ENCODE peak calls at places on chromosomes 2 and 18, in six cellular contexts. B, F, K, Q, A and I are unnamed samples.
A peak's percentile ranks its signal among the peaks of the same experiment; 100 is the strongest.

GRCh38 chr2:171410624-171411023 is 23.2 kb downstream of the METTL8 start:
- DNase-seq in A (peak; percentile 21), Q (no peak), B (no peak), F (no peak), K (no peak), I (no peak)

GRCh38 chr18:23934252-23934651 is 80.3 kb upstream of the TTC39C start:
- DNase-seq in A (no peak), K (no peak), Q (no peak), B (no peak), F (no peak), I (no peak)

GRCh38 chr2:205776139-205776538 is 93.8 kb downstream of the NRP2 start:
- DNase-seq in Q (no peak), F (peak; percentile 45), A (peak; percentile 34), K (peak; percentile 67), B (peak; percentile 96), I (peak; percentile 85)

GRCh38 chr2:197873293-197873701 is 68.9 kb downstream of the PLCL1 start:
- DNase-seq in A (peak; percentile 64), F (no peak), B (no peak), K (no peak), Q (no peak), I (no peak)

GRCh38 chr2:143171817-143172216 is 42.6 kb downstream of the ARHGAP15 start:
- DNase-seq in F (no peak), B (no peak), Q (no peak), A (peak; percentile 33), K (no peak), I (no peak)

GRCh38 chr2:46963961-46964673 is 48.5 kb upstream of the MCFD2 start:
- DNase-seq in B (no peak), K (no peak), Q (no peak), A (peak; percentile 57), F (no peak), I (no peak)

GRCh38 chr2:144143294-144144092 is 376.4 kb downstream of the ZEB2 start:
- DNase-seq in Q (no peak), A (no peak), F (no peak), B (no peak), K (no peak), I (no peak)

GRCh38 chr2:50772607-50773006 is 259.3 kb downstream of the NRXN1 start:
- DNase-seq in Q (no peak), B (no peak), F (no peak), K (no peak), A (no peak), I (no peak)

GRCh38 chr18:35436076-35436649 is 59.0 kb upstream of the ZNF396 start:
- DNase-seq in B (no peak), Q (no peak), F (no peak), K (no peak), A (no peak), I (no peak)

GRCh38 chr2:101961287-101962242 is 30.2 kb upstream of the IL1R2 start:
- DNase-seq in B (no peak), A (peak; percentile 97), F (peak; percentile 80), K (peak; percentile 80), Q (no peak), I (no peak)

GRCh38 chr2:45578056-45578843 is 32.8 kb downstream of the SRBD1 start:
- DNase-seq in F (no peak), Q (peak; percentile 3), B (no peak), K (no peak), A (peak; percentile 65), I (no peak)

GRCh38 chr2:234495076-234495800 is 1.6 kb downstream of the ARL4C start:
- DNase-seq in B (no peak), F (no peak), K (no peak), A (peak; percentile 45), Q (peak; percentile 46), I (no peak)

GRCh38 chr2:134075204-134075603 is 178.7 kb upstream of the MGAT5 start:
- DNase-seq in K (no peak), A (no peak), F (no peak), B (no peak), Q (no peak), I (no peak)

DNA sequence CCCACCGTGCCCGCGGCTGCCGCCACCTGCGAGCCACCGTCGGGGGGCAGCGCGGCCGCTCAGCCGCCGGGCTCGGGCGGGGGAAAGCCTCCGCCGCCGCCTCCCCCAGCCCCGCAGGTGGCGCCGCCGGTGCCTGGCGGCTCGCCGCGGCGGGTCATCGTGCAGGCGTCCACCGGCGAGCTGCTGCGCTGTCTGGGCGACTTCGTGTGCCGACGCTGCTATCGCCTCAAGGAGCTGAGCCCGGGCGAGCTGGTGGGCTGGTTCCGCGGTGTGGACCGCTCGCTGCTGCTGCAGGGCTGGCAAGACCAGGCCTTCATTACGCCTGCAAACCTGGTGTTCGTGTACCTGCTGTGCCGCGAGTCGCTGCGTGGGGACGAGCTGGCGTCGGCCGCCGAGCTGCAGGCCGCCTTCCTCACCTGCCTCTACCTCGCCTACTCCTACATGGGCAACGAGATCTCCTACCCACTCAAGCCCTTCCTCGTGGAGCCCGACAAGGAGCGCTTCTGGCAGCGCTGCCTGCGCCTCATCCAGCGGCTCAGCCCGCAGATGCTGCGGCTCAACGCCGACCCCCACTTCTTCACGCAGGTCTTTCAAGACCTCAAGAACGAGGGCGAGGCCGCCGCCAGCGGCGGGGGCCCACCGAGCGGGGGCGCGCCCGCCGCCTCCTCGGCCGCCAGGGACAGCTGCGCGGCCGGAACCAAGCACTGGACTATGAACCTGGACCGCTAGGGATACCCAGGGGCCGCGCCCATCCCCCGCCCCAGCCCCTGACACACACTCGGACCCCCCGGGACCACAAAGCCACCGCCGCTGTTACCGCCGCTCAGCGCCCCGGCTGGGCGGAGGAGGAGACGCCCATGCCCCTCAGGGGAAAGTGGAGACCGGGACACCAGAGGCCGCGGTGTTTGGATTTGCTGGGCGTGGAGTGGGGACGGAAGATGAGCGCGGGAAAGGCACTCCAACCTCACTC is 1.0 kb downstream of the CDK5R2 start:
- DNase-seq in B (peak; percentile 57), F (no peak), Q (no peak), A (no peak), K (no peak), I (no peak)
- H3K27me3 ChIP-seq in B (peaks cover 31% of the 10 kb centered on the region), F (peaks cover 51% of the 10 kb centered on the region), Q (peaks cover 87% of the 10 kb centered on the region), A (peaks cover 48% of the 10 kb centered on the region), K (peaks cover 86% of the 10 kb centered on the region), I (peaks cover 18% of the 10 kb centered on the region)

DNA sequence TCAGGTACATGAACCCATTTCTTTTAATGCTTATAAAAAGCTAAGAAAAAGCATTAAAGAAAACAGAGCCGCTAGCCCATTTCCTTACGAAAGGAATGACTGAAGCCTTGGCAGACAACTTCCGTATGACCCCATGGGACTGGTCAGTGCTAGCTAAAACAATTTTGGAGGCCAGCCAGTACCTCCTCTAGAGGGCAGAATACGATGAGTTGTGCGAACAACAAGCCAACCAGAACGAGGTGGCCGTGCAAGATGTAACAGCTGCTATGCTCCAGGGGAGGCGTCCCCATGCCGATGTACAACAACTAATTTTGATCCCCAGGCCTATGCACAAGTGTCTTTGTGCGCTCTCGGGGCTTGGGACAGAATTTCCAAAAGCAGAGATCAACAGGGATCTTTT is 16.7 kb downstream of the MAP3K2 start:
- DNase-seq in Q (no peak), B (no peak), K (no peak), A (no peak), F (no peak), I (no peak)
- H3K9me3 ChIP-seq in Q (peaks cover 6% of the 10 kb centered on the region), B (peaks cover 36% of the 10 kb centered on the region), K (peaks cover 10% of the 10 kb centered on the region), A (no peaks in the 10 kb centered on the region), F (no peaks in the 10 kb centered on the region), I (peaks cover 3% of the 10 kb centered on the region)

GRCh38 chr2:110848519-110848918 is 116.1 kb downstream of the ACOXL start:
- DNase-seq in A (no peak), Q (no peak), B (peak; percentile 38), K (no peak), F (no peak), I (no peak)
- H3K27me3 ChIP-seq in A (peaks cover 30% of the 10 kb centered on the region), Q (no peaks in the 10 kb centered on the region), B (no peaks in the 10 kb centered on the region), K (no peaks in the 10 kb centered on the region), F (no peaks in the 10 kb centered on the region), I (no peaks in the 10 kb centered on the region)

GRCh38 chr2:241441492-241441891 is 66.9 kb downstream of the STK25 start:
- DNase-seq in Q (no peak), B (no peak), K (no peak), F (no peak), A (no peak), I (no peak)
- H3K9me3 ChIP-seq in Q (no peaks in the 10 kb centered on the region), B (no peaks in the 10 kb centered on the region), K (no peaks in the 10 kb centered on the region), F (no peaks in the 10 kb centered on the region), A (no peaks in the 10 kb centered on the region), I (no peaks in the 10 kb centered on the region)